ENCODE peak calls at places on chromosome 2, in five cellular contexts. One of them, this sample, is unnamed.

GRCh38 chr2:15751477-15751876 is 159.8 kb downstream of the DDX1 start:
- DNase-seq in kidney epithelial cell: no peak
- DNase-seq in endothelial cell: no peak
- DNase-seq in fibroblast of lung: no peak
- DNase-seq in mesothelial cell of epicardium: no peak
- DNase-seq in this sample: no peak

GRCh38 chr2:36780231-36780808 is 83.8 kb downstream of the VIT start:
- DNase-seq in fibroblast of lung: peak; percentile 47
- DNase-seq in mesothelial cell of epicardium: no peak
- DNase-seq in kidney epithelial cell: no peak
- DNase-seq in endothelial cell: peak; percentile 22
- DNase-seq in this sample: no peak

GRCh38 chr2:48693066-48693465 is 62.5 kb downstream of the LHCGR start:
- DNase-seq in mesothelial cell of epicardium: no peak
- DNase-seq in fibroblast of lung: peak; percentile 39
- DNase-seq in kidney epithelial cell: no peak
- DNase-seq in endothelial cell: no peak
- DNase-seq in this sample: no peak

GRCh38 chr2:23703583-23704385 is 223.1 kb downstream of the ATAD2B start:
- DNase-seq in endothelial cell: no peak
- DNase-seq in mesothelial cell of epicardium: no peak
- DNase-seq in kidney epithelial cell: no peak
- DNase-seq in fibroblast of lung: peak; percentile 9
- DNase-seq in this sample: no peak

GRCh38 chr2:27956895-27957294 is 66.4 kb downstream of the BABAM2 start:
- DNase-seq in mesothelial cell of epicardium: no peak
- DNase-seq in fibroblast of lung: peak; percentile 65
- DNase-seq in endothelial cell: no peak
- DNase-seq in kidney epithelial cell: no peak
- DNase-seq in this sample: no peak

GRCh38 chr2:121387591-121388325 is 102.8 kb upstream of the TFCP2L1 start:
- DNase-seq in mesothelial cell of epicardium: no peak
- DNase-seq in endothelial cell: no peak
- DNase-seq in fibroblast of lung: peak; percentile 45
- DNase-seq in kidney epithelial cell: no peak
- DNase-seq in this sample: no peak

GRCh38 chr2:212428685-212429480 is 109.7 kb downstream of the ERBB4 start:
- DNase-seq in fibroblast of lung: no peak
- DNase-seq in mesothelial cell of epicardium: no peak
- DNase-seq in kidney epithelial cell: no peak
- DNase-seq in endothelial cell: no peak
- DNase-seq in this sample: no peak

GRCh38 chr2:11187733-11188132 is 32.5 kb downstream of the SLC66A3 start:
- DNase-seq in kidney epithelial cell: no peak
- DNase-seq in mesothelial cell of epicardium: no peak
- DNase-seq in endothelial cell: no peak
- DNase-seq in fibroblast of lung: no peak
- DNase-seq in this sample: no peak

GRCh38 chr2:166841152-166841551 is 47.1 kb upstream of the XIRP2 start:
- DNase-seq in fibroblast of lung: no peak
- DNase-seq in kidney epithelial cell: no peak
- DNase-seq in mesothelial cell of epicardium: no peak
- DNase-seq in endothelial cell: no peak
- DNase-seq in this sample: no peak

GRCh38 chr2:162029287-162029901 is 44.6 kb downstream of the DPP4 start:
- DNase-seq in kidney epithelial cell: peak; percentile 34
- DNase-seq in mesothelial cell of epicardium: no peak
- DNase-seq in endothelial cell: no peak
- DNase-seq in fibroblast of lung: peak; percentile 46
- DNase-seq in this sample: no peak

GRCh38 chr2:141605163-141605562 is 525.7 kb downstream of the LRP1B start:
- DNase-seq in fibroblast of lung: no peak
- DNase-seq in kidney epithelial cell: no peak
- DNase-seq in mesothelial cell of epicardium: no peak
- DNase-seq in endothelial cell: no peak
- DNase-seq in this sample: no peak

GRCh38 chr2:8893978-8894820 is 56.8 kb upstream of the KIDINS220 start:
- DNase-seq in kidney epithelial cell: no peak
- DNase-seq in fibroblast of lung: peak; percentile 56
- DNase-seq in endothelial cell: no peak
- DNase-seq in mesothelial cell of epicardium: no peak
- DNase-seq in this sample: no peak

GRCh38 chr2:16394072-16394985 is 271.3 kb downstream of the CYRIA start:
- DNase-seq in fibroblast of lung: no peak
- DNase-seq in kidney epithelial cell: no peak
- DNase-seq in mesothelial cell of epicardium: no peak
- DNase-seq in endothelial cell: no peak
- DNase-seq in this sample: peak; percentile 13

GRCh38 chr2:196453613-196454047 is 185.9 kb upstream of the CCDC150 start:
- DNase-seq in kidney epithelial cell: peak; percentile 16
- DNase-seq in endothelial cell: peak; percentile 58
- DNase-seq in fibroblast of lung: peak; percentile 48
- DNase-seq in mesothelial cell of epicardium: no peak
- DNase-seq in this sample: no peak

GRCh38 chr2:37912056-37912455 is 13.0 kb upstream of the RMDN2 start:
- DNase-seq in mesothelial cell of epicardium: no peak
- DNase-seq in kidney epithelial cell: no peak
- DNase-seq in fibroblast of lung: peak; percentile 60
- DNase-seq in endothelial cell: no peak
- DNase-seq in this sample: no peak

GRCh38 chr2:76672798-76673197 is 849.4 kb downstream of the LRRTM4 start:
- DNase-seq in fibroblast of lung: no peak
- DNase-seq in endothelial cell: no peak
- DNase-seq in mesothelial cell of epicardium: no peak
- DNase-seq in kidney epithelial cell: no peak
- DNase-seq in this sample: no peak

DNA sequence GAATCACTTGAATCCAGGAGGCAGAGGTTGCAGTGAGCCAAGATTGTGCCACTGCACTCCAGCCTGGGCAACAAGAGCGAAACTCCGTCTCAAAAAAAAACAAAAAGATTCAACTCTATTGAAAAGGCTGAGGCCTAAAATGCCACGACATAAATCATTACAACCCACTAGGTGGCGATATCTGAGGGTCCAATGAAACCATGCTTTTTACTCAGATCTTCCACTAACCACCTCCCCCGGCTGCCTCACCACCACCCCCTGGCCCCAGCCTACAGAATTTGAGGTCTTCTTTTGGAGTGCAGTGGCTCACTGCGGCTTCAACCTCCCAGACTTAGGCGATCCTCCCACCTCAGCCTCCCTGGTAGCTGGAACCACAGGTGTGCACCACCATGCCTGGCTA is 57.5 kb downstream of the AP1S3 start:
- DNase-seq in endothelial cell: peak; percentile 20
- DNase-seq in mesothelial cell of epicardium: no peak
- DNase-seq in fibroblast of lung: peak; percentile 15
- DNase-seq in kidney epithelial cell: no peak
- DNase-seq in this sample: no peak
- TF ChIP-seq CTCF in endothelial cell: peak; percentile 56
- TF ChIP-seq CTCF in mesothelial cell of epicardium: peak; percentile 20
- TF ChIP-seq CTCF in fibroblast of lung: peak; percentile 18
- TF ChIP-seq CTCF in kidney epithelial cell: peak; percentile 22
- TF ChIP-seq CTCF in this sample: no peak

DNA sequence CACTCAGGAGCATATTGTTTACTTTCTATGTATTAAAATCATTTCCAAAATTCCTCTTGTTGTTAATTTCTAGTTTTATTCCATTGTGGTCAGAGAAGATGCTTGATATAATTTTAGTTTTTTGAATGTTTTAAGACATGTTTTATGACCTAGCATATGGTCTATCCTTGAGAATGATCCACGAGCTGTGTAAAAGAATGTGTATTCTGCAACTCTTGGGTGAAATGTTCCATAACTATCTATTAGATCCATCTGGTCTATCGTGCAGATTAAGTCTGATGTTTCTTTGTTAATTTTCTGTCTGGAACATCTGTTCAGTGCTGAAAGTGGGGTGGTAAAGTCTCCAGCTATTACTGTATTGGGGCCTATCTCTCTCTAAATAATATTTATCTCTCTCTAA is 83.3 kb upstream of the EPAS1 start:
- DNase-seq in endothelial cell: no peak
- DNase-seq in fibroblast of lung: no peak
- DNase-seq in mesothelial cell of epicardium: no peak
- DNase-seq in kidney epithelial cell: no peak
- DNase-seq in this sample: no peak
- TF ChIP-seq CTCF in endothelial cell: no peak
- TF ChIP-seq CTCF in fibroblast of lung: no peak
- TF ChIP-seq CTCF in mesothelial cell of epicardium: no peak
- TF ChIP-seq CTCF in kidney epithelial cell: no peak
- TF ChIP-seq CTCF in this sample: no peak

DNA sequence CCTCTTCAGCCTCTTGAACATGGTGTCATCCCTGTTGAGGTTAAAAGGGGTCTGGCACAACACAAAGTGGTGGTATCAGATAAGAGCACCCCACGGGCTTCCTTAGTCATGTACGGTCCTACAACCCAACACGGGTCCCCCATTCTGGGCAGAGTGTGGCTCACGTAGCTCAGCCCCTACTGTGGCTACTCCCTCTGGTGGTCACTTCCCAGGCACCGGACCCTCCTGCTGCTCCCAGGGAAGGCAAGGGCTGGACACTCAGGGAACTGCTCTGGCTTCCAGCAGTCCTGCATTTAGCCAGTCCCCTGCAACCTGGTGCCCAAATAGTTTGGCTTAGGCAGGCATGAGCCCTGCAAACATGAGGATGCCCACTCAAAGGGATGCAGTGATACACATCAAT is 58.6 kb downstream of the GALNT14 start:
- DNase-seq in endothelial cell: peak; percentile 55
- DNase-seq in fibroblast of lung: no peak
- DNase-seq in mesothelial cell of epicardium: no peak
- DNase-seq in kidney epithelial cell: no peak
- DNase-seq in this sample: no peak
- TF ChIP-seq CTCF in endothelial cell: peak; percentile 53
- TF ChIP-seq CTCF in fibroblast of lung: peak; percentile 5
- TF ChIP-seq CTCF in mesothelial cell of epicardium: no peak
- TF ChIP-seq CTCF in kidney epithelial cell: peak; percentile 40
- TF ChIP-seq CTCF in this sample: no peak

GRCh38 chr2:72114693-72115051 is 33.0 kb downstream of the CYP26B1 start:
- DNase-seq in mesothelial cell of epicardium: no peak
- DNase-seq in kidney epithelial cell: no peak
- DNase-seq in fibroblast of lung: peak; percentile 18
- DNase-seq in endothelial cell: no peak
- DNase-seq in this sample: no peak

GRCh38 chr2:72117029-72117428 is 30.6 kb downstream of the CYP26B1 start:
- DNase-seq in fibroblast of lung: no peak
- DNase-seq in mesothelial cell of epicardium: no peak
- DNase-seq in kidney epithelial cell: no peak
- DNase-seq in endothelial cell: no peak
- DNase-seq in this sample: no peak

GRCh38 chr2:72117718-72118117 is 29.9 kb downstream of the CYP26B1 start:
- DNase-seq in endothelial cell: no peak
- DNase-seq in fibroblast of lung: no peak
- DNase-seq in kidney epithelial cell: no peak
- DNase-seq in mesothelial cell of epicardium: no peak
- DNase-seq in this sample: no peak

GRCh38 chr2:72115361-72116080 is 32.1 kb downstream of the CYP26B1 start:
- DNase-seq in fibroblast of lung: peak; percentile 90
- DNase-seq in mesothelial cell of epicardium: peak; percentile 63
- DNase-seq in endothelial cell: no peak
- DNase-seq in kidney epithelial cell: peak; percentile 74
- DNase-seq in this sample: no peak

DNA sequence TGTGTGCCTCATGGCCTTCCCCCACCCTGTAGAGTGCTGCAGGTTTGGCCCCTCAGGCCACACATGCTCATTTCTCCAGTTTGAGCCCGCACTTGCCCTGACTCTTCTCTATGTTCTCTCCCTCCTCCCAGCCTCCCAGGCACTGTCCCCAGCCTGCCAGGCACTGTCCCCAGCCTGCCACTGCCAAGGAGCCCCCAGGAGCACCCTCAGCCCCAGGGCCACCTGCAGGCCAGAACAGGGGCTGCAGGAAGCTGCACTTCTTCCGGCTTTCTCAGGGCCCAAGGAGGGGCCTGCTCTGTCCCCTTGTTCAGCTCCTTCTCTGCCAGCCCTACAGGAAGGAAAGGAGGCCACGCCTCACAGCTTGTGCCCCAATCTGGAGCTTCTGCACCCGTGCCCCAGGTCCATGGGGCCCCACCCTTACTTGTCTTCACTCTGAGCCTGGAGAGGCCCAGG is 31.6 kb downstream of the CYP26B1 start:
- DNase-seq in kidney epithelial cell: no peak
- DNase-seq in mesothelial cell of epicardium: no peak
- DNase-seq in fibroblast of lung: no peak
- DNase-seq in endothelial cell: peak; percentile 43
- DNase-seq in this sample: no peak
- TF ChIP-seq CTCF in kidney epithelial cell: peak; percentile 60
- TF ChIP-seq CTCF in mesothelial cell of epicardium: peak; percentile 30
- TF ChIP-seq CTCF in fibroblast of lung: no peak
- TF ChIP-seq CTCF in endothelial cell: peak; percentile 49
- TF ChIP-seq CTCF in this sample: no peak

GRCh38 chr2:173571021-173571821 is 216.5 kb downstream of the CDCA7 start:
- DNase-seq in kidney epithelial cell: no peak
- DNase-seq in fibroblast of lung: peak; percentile 35
- DNase-seq in endothelial cell: peak; percentile 11
- DNase-seq in mesothelial cell of epicardium: no peak
- DNase-seq in this sample: no peak
- TF ChIP-seq CTCF in kidney epithelial cell: peak; percentile 49
- TF ChIP-seq CTCF in fibroblast of lung: peak; percentile 34
- TF ChIP-seq CTCF in endothelial cell: peak; percentile 21
- TF ChIP-seq CTCF in mesothelial cell of epicardium: peak; percentile 29
- TF ChIP-seq CTCF in this sample: no peak